ENCODE peak calls at places on chromosomes 13 and 19, in four cellular contexts. One of them, this sample, is unnamed.

GRCh38 chr13:23680836-23681235 is 110.6 kb downstream of the TNFRSF19 start:
- DNase-seq in ascending aorta: no peak
- DNase-seq in fibroblast of the aortic adventitia: no peak
- DNase-seq in OCI-LY7: no peak
- DNase-seq in this sample: no peak

GRCh38 chr13:111907341-111907880 is 159.5 kb upstream of the SOX1 start:
- DNase-seq in ascending aorta: peak
- DNase-seq in fibroblast of the aortic adventitia: no peak
- DNase-seq in OCI-LY7: no peak
- DNase-seq in this sample: no peak

GRCh38 chr13:31731923-31732322 is 7.4 kb upstream of the RXFP2 start:
- DNase-seq in ascending aorta: no peak
- DNase-seq in fibroblast of the aortic adventitia: no peak
- DNase-seq in OCI-LY7: no peak
- DNase-seq in this sample: no peak

GRCh38 chr13:66001136-66001535 is 1229.0 kb downstream of the PCDH9 start:
- DNase-seq in ascending aorta: no peak
- DNase-seq in fibroblast of the aortic adventitia: no peak
- DNase-seq in OCI-LY7: no peak
- DNase-seq in this sample: no peak

GRCh38 chr19:53463263-53463662 is 4.3 kb upstream of the ZNF813 start:
- DNase-seq in ascending aorta: peak
- DNase-seq in fibroblast of the aortic adventitia: peak
- DNase-seq in OCI-LY7: peak
- DNase-seq in this sample: peak

GRCh38 chr13:41613471-41613870 is 156.1 kb downstream of the RGCC start:
- DNase-seq in ascending aorta: no peak
- DNase-seq in fibroblast of the aortic adventitia: no peak
- DNase-seq in OCI-LY7: no peak
- DNase-seq in this sample: no peak

GRCh38 chr19:13621413-13621812 is 115.1 kb upstream of the CACNA1A start:
- DNase-seq in ascending aorta: no peak
- DNase-seq in fibroblast of the aortic adventitia: peak
- DNase-seq in OCI-LY7: peak
- DNase-seq in this sample: peak

GRCh38 chr19:5294403-5295160 is 46.0 kb downstream of the PTPRS start:
- DNase-seq in ascending aorta: no peak
- DNase-seq in fibroblast of the aortic adventitia: no peak
- DNase-seq in OCI-LY7: no peak
- DNase-seq in this sample: no peak

GRCh38 chr13:84843368-84843767 is 955.9 kb downstream of the SLITRK6 start:
- DNase-seq in ascending aorta: no peak
- DNase-seq in fibroblast of the aortic adventitia: no peak
- DNase-seq in OCI-LY7: no peak
- DNase-seq in this sample: no peak

GRCh38 chr13:22126433-22127021 is 455.7 kb downstream of the FGF9 start:
- DNase-seq in ascending aorta: no peak
- DNase-seq in fibroblast of the aortic adventitia: no peak
- DNase-seq in OCI-LY7: no peak
- DNase-seq in this sample: no peak

GRCh38 chr19:1851581-1852293 is 3.5 kb upstream of the REXO1 start:
- DNase-seq in ascending aorta: no peak
- DNase-seq in fibroblast of the aortic adventitia: no peak
- DNase-seq in OCI-LY7: no peak
- DNase-seq in this sample: no peak

GRCh38 chr13:111914241-111915103 is 152.5 kb upstream of the SOX1 start:
- DNase-seq in ascending aorta: peak
- DNase-seq in fibroblast of the aortic adventitia: no peak
- DNase-seq in OCI-LY7: no peak
- DNase-seq in this sample: no peak

GRCh38 chr13:112065521-112065866 is 1.5 kb upstream of the SOX1 start:
- DNase-seq in ascending aorta: no peak
- DNase-seq in fibroblast of the aortic adventitia: no peak
- DNase-seq in OCI-LY7: no peak
- DNase-seq in this sample: no peak

GRCh38 chr19:3338541-3339181 is 27.7 kb upstream of the NFIC start:
- DNase-seq in ascending aorta: peak
- DNase-seq in fibroblast of the aortic adventitia: no peak
- DNase-seq in OCI-LY7: no peak
- DNase-seq in this sample: no peak

GRCh38 chr19:10339380-10339960 is at the start of gene ICAM3:
- DNase-seq in ascending aorta: no peak
- DNase-seq in fibroblast of the aortic adventitia: no peak
- DNase-seq in OCI-LY7: peak
- DNase-seq in this sample: no peak

GRCh38 chr19:3492131-3492839 is 8.2 kb downstream of the DOHH start:
- DNase-seq in ascending aorta: no peak
- DNase-seq in fibroblast of the aortic adventitia: no peak
- DNase-seq in OCI-LY7: no peak
- DNase-seq in this sample: no peak

GRCh38 chr19:54415208-54415900 is at the start of gene TTYH1:
- DNase-seq in ascending aorta: no peak
- DNase-seq in fibroblast of the aortic adventitia: no peak
- DNase-seq in OCI-LY7: no peak
- DNase-seq in this sample: no peak

GRCh38 chr19:10295305-10295846 is 5.6 kb downstream of the ICAM5 start:
- DNase-seq in ascending aorta: no peak
- DNase-seq in fibroblast of the aortic adventitia: no peak
- DNase-seq in OCI-LY7: peak
- DNase-seq in this sample: no peak

GRCh38 chr13:101144808-101145419 is 271.4 kb downstream of the NALCN start:
- DNase-seq in ascending aorta: no peak
- DNase-seq in fibroblast of the aortic adventitia: peak
- DNase-seq in OCI-LY7: peak
- DNase-seq in this sample: peak

GRCh38 chr13:113117956-113118327 is 4.7 kb upstream of the F10 start:
- DNase-seq in ascending aorta: peak
- DNase-seq in fibroblast of the aortic adventitia: no peak
- DNase-seq in OCI-LY7: no peak
- DNase-seq in this sample: no peak

GRCh38 chr13:107964356-107964755 is 251.0 kb downstream of the LIG4 start:
- DNase-seq in ascending aorta: no peak
- DNase-seq in fibroblast of the aortic adventitia: no peak
- DNase-seq in OCI-LY7: no peak
- DNase-seq in this sample: no peak

GRCh38 chr13:42041017-42041683 is 7.3 kb upstream of the DGKH start:
- DNase-seq in ascending aorta: peak
- DNase-seq in fibroblast of the aortic adventitia: peak
- DNase-seq in OCI-LY7: peak
- DNase-seq in this sample: peak

GRCh38 chr19:4889034-4889825 is 13.5 kb downstream of the ARRDC5 start:
- DNase-seq in ascending aorta: no peak
- DNase-seq in fibroblast of the aortic adventitia: peak
- DNase-seq in OCI-LY7: no peak
- DNase-seq in this sample: peak

GRCh38 chr19:5018224-5019015 is 49.5 kb downstream of the KDM4B start:
- DNase-seq in ascending aorta: no peak
- DNase-seq in fibroblast of the aortic adventitia: peak
- DNase-seq in OCI-LY7: no peak
- DNase-seq in this sample: peak

GRCh38 chr13:40579535-40579934 is 86.9 kb downstream of the FOXO1 start:
- DNase-seq in ascending aorta: no peak
- DNase-seq in fibroblast of the aortic adventitia: no peak
- DNase-seq in OCI-LY7: no peak
- DNase-seq in this sample: no peak

GRCh38 chr19:34825212-34825611 is 52.2 kb upstream of the ZNF599 start:
- DNase-seq in ascending aorta: no peak
- DNase-seq in fibroblast of the aortic adventitia: no peak
- DNase-seq in OCI-LY7: no peak
- DNase-seq in this sample: no peak

GRCh38 chr13:98599502-98600328 is 22.8 kb upstream of the STK24 start:
- DNase-seq in ascending aorta: no peak
- DNase-seq in fibroblast of the aortic adventitia: peak
- DNase-seq in OCI-LY7: no peak
- DNase-seq in this sample: no peak

GRCh38 chr13:97307882-97308624 is 85.9 kb downstream of the MBNL2 start:
- DNase-seq in ascending aorta: no peak
- DNase-seq in fibroblast of the aortic adventitia: peak
- DNase-seq in OCI-LY7: no peak
- DNase-seq in this sample: peak

GRCh38 chr19:45448887-45449299 is 18.9 kb upstream of the FOSB start:
- DNase-seq in ascending aorta: no peak
- DNase-seq in fibroblast of the aortic adventitia: peak
- DNase-seq in OCI-LY7: no peak
- DNase-seq in this sample: peak

GRCh38 chr13:106143930-106144709 is 391.3 kb downstream of the EFNB2 start:
- DNase-seq in ascending aorta: no peak
- DNase-seq in fibroblast of the aortic adventitia: no peak
- DNase-seq in OCI-LY7: no peak
- DNase-seq in this sample: peak

DNA sequence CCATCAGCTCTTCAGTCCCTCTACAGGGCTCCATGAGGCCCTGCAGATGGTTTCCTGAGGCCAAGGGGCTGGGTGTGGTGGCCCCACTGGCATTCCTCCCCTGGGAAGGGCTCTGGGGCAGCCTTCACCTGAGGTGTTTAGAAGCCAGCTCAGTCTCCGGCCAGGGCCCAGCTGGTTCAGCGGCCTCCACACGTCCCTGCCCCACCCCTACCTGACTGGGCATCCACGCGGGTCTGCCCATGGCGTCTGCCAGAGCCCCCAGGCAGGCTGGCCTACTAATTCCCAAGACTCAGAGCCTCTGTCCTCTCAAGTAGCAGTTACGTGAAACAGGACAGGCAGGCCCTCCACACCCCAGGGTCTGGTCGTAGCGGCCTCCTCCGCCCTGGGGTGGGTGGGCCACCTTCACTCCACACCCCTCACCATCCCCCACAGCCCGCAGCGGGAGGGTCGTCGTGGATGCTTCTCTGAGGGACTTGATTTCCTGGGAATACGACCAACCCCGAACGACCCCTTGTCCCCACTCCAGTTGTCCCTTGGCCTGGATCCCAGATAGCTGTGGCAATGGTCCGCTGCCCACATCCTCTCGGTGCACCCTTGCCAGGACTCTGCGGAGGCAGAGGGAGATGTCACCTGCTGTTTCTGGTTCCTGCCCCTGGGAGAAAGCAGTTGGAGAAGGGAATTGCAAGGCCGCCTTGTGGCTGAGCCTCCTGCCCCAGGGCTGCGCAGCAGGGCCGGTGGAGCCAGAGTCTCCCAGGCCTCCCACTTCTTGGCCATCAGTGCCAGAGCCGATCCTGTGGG is 24.3 kb downstream of the CAPN12 start:
- DNase-seq in ascending aorta: no peak
- DNase-seq in fibroblast of the aortic adventitia: no peak
- DNase-seq in OCI-LY7: no peak
- DNase-seq in this sample: peak
- TF ChIP-seq CTCF in ascending aorta: no peak
- TF ChIP-seq CTCF in fibroblast of the aortic adventitia: no peak
- TF ChIP-seq CTCF in OCI-LY7: no peak
- TF ChIP-seq CTCF in this sample: peak

GRCh38 chr13:39417131-39417530 is 185.9 kb downstream of the LHFPL6 start:
- DNase-seq in ascending aorta: no peak
- DNase-seq in fibroblast of the aortic adventitia: no peak
- DNase-seq in OCI-LY7: peak
- DNase-seq in this sample: peak
- TF ChIP-seq CTCF in ascending aorta: no peak
- TF ChIP-seq CTCF in fibroblast of the aortic adventitia: peak
- TF ChIP-seq CTCF in OCI-LY7: peak
- TF ChIP-seq CTCF in this sample: peak

GRCh38 chr13:77724092-77724491 is 26.6 kb downstream of the SLAIN1 start:
- DNase-seq in ascending aorta: no peak
- DNase-seq in fibroblast of the aortic adventitia: no peak
- DNase-seq in OCI-LY7: no peak
- DNase-seq in this sample: no peak

GRCh38 chr13:77733674-77734073 is 36.2 kb downstream of the SLAIN1 start:
- DNase-seq in ascending aorta: no peak
- DNase-seq in fibroblast of the aortic adventitia: no peak
- DNase-seq in OCI-LY7: no peak
- DNase-seq in this sample: no peak

GRCh38 chr13:77728265-77728966 is 30.9 kb downstream of the SLAIN1 start:
- DNase-seq in ascending aorta: no peak
- DNase-seq in fibroblast of the aortic adventitia: no peak
- DNase-seq in OCI-LY7: no peak
- DNase-seq in this sample: no peak

GRCh38 chr13:77732287-77732686 is 34.8 kb downstream of the SLAIN1 start:
- DNase-seq in ascending aorta: no peak
- DNase-seq in fibroblast of the aortic adventitia: no peak
- DNase-seq in OCI-LY7: no peak
- DNase-seq in this sample: no peak

GRCh38 chr13:77729502-77730221 is 32.2 kb downstream of the SLAIN1 start:
- DNase-seq in ascending aorta: no peak
- DNase-seq in fibroblast of the aortic adventitia: no peak
- DNase-seq in OCI-LY7: no peak
- DNase-seq in this sample: no peak
- TF ChIP-seq CTCF in ascending aorta: no peak
- TF ChIP-seq CTCF in fibroblast of the aortic adventitia: no peak
- TF ChIP-seq CTCF in OCI-LY7: no peak
- TF ChIP-seq CTCF in this sample: no peak

GRCh38 chr19:11551603-11552235 is 7.3 kb downstream of the ELOF1 start:
- DNase-seq in ascending aorta: no peak
- DNase-seq in fibroblast of the aortic adventitia: no peak
- DNase-seq in OCI-LY7: peak
- DNase-seq in this sample: no peak
- TF ChIP-seq CTCF in ascending aorta: peak
- TF ChIP-seq CTCF in fibroblast of the aortic adventitia: peak
- TF ChIP-seq CTCF in OCI-LY7: peak
- TF ChIP-seq CTCF in this sample: peak

GRCh38 chr13:47004022-47004421 is 107.2 kb upstream of the HTR2A start:
- DNase-seq in ascending aorta: no peak
- DNase-seq in fibroblast of the aortic adventitia: peak
- DNase-seq in OCI-LY7: no peak
- DNase-seq in this sample: no peak
- TF ChIP-seq CTCF in ascending aorta: no peak
- TF ChIP-seq CTCF in fibroblast of the aortic adventitia: peak
- TF ChIP-seq CTCF in OCI-LY7: no peak
- TF ChIP-seq CTCF in this sample: no peak

GRCh38 chr13:52949044-52949443 is 79.6 kb upstream of the OLFM4 start:
- DNase-seq in ascending aorta: no peak
- DNase-seq in fibroblast of the aortic adventitia: no peak
- DNase-seq in OCI-LY7: no peak
- DNase-seq in this sample: no peak
- TF ChIP-seq CTCF in ascending aorta: no peak
- TF ChIP-seq CTCF in fibroblast of the aortic adventitia: no peak
- TF ChIP-seq CTCF in OCI-LY7: no peak
- TF ChIP-seq CTCF in this sample: no peak

GRCh38 chr19:38714354-38714778 is 29.9 kb downstream of the CAPN12 start:
- DNase-seq in ascending aorta: no peak
- DNase-seq in fibroblast of the aortic adventitia: no peak
- DNase-seq in OCI-LY7: no peak
- DNase-seq in this sample: no peak

GRCh38 chr19:38713865-38714264 is 30.4 kb downstream of the CAPN12 start:
- DNase-seq in ascending aorta: no peak
- DNase-seq in fibroblast of the aortic adventitia: no peak
- DNase-seq in OCI-LY7: no peak
- DNase-seq in this sample: no peak

GRCh38 chr19:38713227-38713649 is 31.0 kb downstream of the CAPN12 start:
- DNase-seq in ascending aorta: no peak
- DNase-seq in fibroblast of the aortic adventitia: peak
- DNase-seq in OCI-LY7: no peak
- DNase-seq in this sample: no peak

GRCh38 chr19:38717051-38717450 is 27.2 kb downstream of the CAPN12 start:
- DNase-seq in ascending aorta: no peak
- DNase-seq in fibroblast of the aortic adventitia: no peak
- DNase-seq in OCI-LY7: no peak
- DNase-seq in this sample: no peak

GRCh38 chr19:38715540-38715939 is 28.7 kb downstream of the CAPN12 start:
- DNase-seq in ascending aorta: peak
- DNase-seq in fibroblast of the aortic adventitia: no peak
- DNase-seq in OCI-LY7: no peak
- DNase-seq in this sample: no peak
- TF ChIP-seq CTCF in ascending aorta: no peak
- TF ChIP-seq CTCF in fibroblast of the aortic adventitia: no peak
- TF ChIP-seq CTCF in OCI-LY7: no peak
- TF ChIP-seq CTCF in this sample: no peak

GRCh38 chr19:48636859-48637448 is at the start of gene DBP:
- DNase-seq in ascending aorta: peak
- DNase-seq in fibroblast of the aortic adventitia: no peak
- DNase-seq in OCI-LY7: no peak
- DNase-seq in this sample: no peak
- TF ChIP-seq CTCF in ascending aorta: no peak
- TF ChIP-seq CTCF in fibroblast of the aortic adventitia: peak
- TF ChIP-seq CTCF in OCI-LY7: peak
- TF ChIP-seq CTCF in this sample: peak

This sample was measured in astrocyte of the spinal cord.